ENCODE peak calls at places on chromosomes 5 and 9, in six cellular contexts. One of them, this sample, is unnamed.

GRCh38 chr9:137428841-137429545 is 5.8 kb downstream of the NOXA1 start:
- DNase-seq in natural killer cell: no peak
- DNase-seq in AG04449: no peak
- DNase-seq in ovary: no peak
- DNase-seq in psoas muscle: peak
- DNase-seq in heart right ventricle: no peak
- DNase-seq in this sample: no peak

GRCh38 chr9:13116292-13116691 is 163.2 kb downstream of the MPDZ start:
- DNase-seq in psoas muscle: no peak
- DNase-seq in AG04449: no peak
- DNase-seq in natural killer cell: no peak
- DNase-seq in heart right ventricle: no peak
- DNase-seq in ovary: no peak
- DNase-seq in this sample: no peak

GRCh38 chr5:98031926-98032325 is 741.5 kb upstream of the RGMB start:
- DNase-seq in heart right ventricle: no peak
- DNase-seq in ovary: no peak
- DNase-seq in psoas muscle: no peak
- DNase-seq in natural killer cell: no peak
- DNase-seq in AG04449: no peak
- DNase-seq in this sample: no peak

GRCh38 chr9:107847977-107848376 is 358.4 kb upstream of the KLF4 start:
- DNase-seq in heart right ventricle: no peak
- DNase-seq in ovary: no peak
- DNase-seq in natural killer cell: no peak
- DNase-seq in psoas muscle: no peak
- DNase-seq in AG04449: no peak
- DNase-seq in this sample: no peak

GRCh38 chr9:106557996-106558667 is 304.8 kb upstream of the ZNF462 start:
- DNase-seq in heart right ventricle: no peak
- DNase-seq in ovary: no peak
- DNase-seq in psoas muscle: no peak
- DNase-seq in natural killer cell: no peak
- DNase-seq in AG04449: no peak
- DNase-seq in this sample: no peak

GRCh38 chr5:99130081-99130480 is 201.3 kb upstream of the CHD1 start:
- DNase-seq in natural killer cell: no peak
- DNase-seq in AG04449: no peak
- DNase-seq in heart right ventricle: no peak
- DNase-seq in ovary: no peak
- DNase-seq in psoas muscle: no peak
- DNase-seq in this sample: no peak

GRCh38 chr9:88378317-88378716 is 9.9 kb upstream of the SPIN1 start:
- DNase-seq in ovary: no peak
- DNase-seq in heart right ventricle: no peak
- DNase-seq in natural killer cell: no peak
- DNase-seq in psoas muscle: no peak
- DNase-seq in AG04449: no peak
- DNase-seq in this sample: no peak

GRCh38 chr5:81980598-81981260 is 8.9 kb downstream of the ATG10 start:
- DNase-seq in natural killer cell: no peak
- DNase-seq in heart right ventricle: no peak
- DNase-seq in AG04449: no peak
- DNase-seq in psoas muscle: no peak
- DNase-seq in ovary: no peak
- DNase-seq in this sample: no peak

GRCh38 chr5:55104966-55105701 is 2.7 kb downstream of the GZMA start:
- DNase-seq in AG04449: no peak
- DNase-seq in heart right ventricle: no peak
- DNase-seq in natural killer cell: no peak
- DNase-seq in ovary: no peak
- DNase-seq in psoas muscle: no peak
- DNase-seq in this sample: no peak

GRCh38 chr5:93267276-93267675 is 313.7 kb downstream of the NR2F1-AS1 start:
- DNase-seq in natural killer cell: no peak
- DNase-seq in psoas muscle: no peak
- DNase-seq in ovary: no peak
- DNase-seq in heart right ventricle: no peak
- DNase-seq in AG04449: no peak
- DNase-seq in this sample: no peak

GRCh38 chr9:113319054-113319453 is 15.9 kb upstream of the RNF183 start:
- DNase-seq in natural killer cell: no peak
- DNase-seq in AG04449: no peak
- DNase-seq in ovary: no peak
- DNase-seq in heart right ventricle: no peak
- DNase-seq in psoas muscle: no peak
- DNase-seq in this sample: no peak

GRCh38 chr9:18741880-18742279 is 267.9 kb downstream of the ADAMTSL1 start:
- DNase-seq in natural killer cell: no peak
- DNase-seq in ovary: no peak
- DNase-seq in AG04449: no peak
- DNase-seq in heart right ventricle: no peak
- DNase-seq in psoas muscle: no peak
- DNase-seq in this sample: no peak

GRCh38 chr5:59487838-59488729 is 405.4 kb downstream of the PDE4D start:
- DNase-seq in AG04449: no peak
- DNase-seq in ovary: no peak
- DNase-seq in natural killer cell: no peak
- DNase-seq in heart right ventricle: no peak
- DNase-seq in psoas muscle: no peak
- DNase-seq in this sample: no peak

GRCh38 chr5:171242521-171242920 is 66.5 kb upstream of the TLX3 start:
- DNase-seq in heart right ventricle: no peak
- DNase-seq in ovary: no peak
- DNase-seq in AG04449: no peak
- DNase-seq in natural killer cell: no peak
- DNase-seq in psoas muscle: no peak
- DNase-seq in this sample: no peak

GRCh38 chr5:151094054-151094858 is 13.4 kb upstream of the TNIP1 start:
- DNase-seq in natural killer cell: peak
- DNase-seq in ovary: no peak
- DNase-seq in heart right ventricle: no peak
- DNase-seq in psoas muscle: no peak
- DNase-seq in AG04449: no peak
- DNase-seq in this sample: no peak

GRCh38 chr5:139575751-139576150 is 14.6 kb downstream of the UBE2D2 start:
- DNase-seq in natural killer cell: no peak
- DNase-seq in ovary: no peak
- DNase-seq in heart right ventricle: no peak
- DNase-seq in psoas muscle: no peak
- DNase-seq in AG04449: no peak
- DNase-seq in this sample: no peak

GRCh38 chr9:137273095-137273490 is 4.4 kb upstream of the TOR4A start:
- DNase-seq in natural killer cell: no peak
- DNase-seq in ovary: no peak
- DNase-seq in heart right ventricle: no peak
- DNase-seq in psoas muscle: no peak
- DNase-seq in AG04449: no peak
- DNase-seq in this sample: no peak

GRCh38 chr9:115057559-115057958 is 60.4 kb downstream of the TNC start:
- DNase-seq in heart right ventricle: no peak
- DNase-seq in ovary: no peak
- DNase-seq in natural killer cell: no peak
- DNase-seq in psoas muscle: no peak
- DNase-seq in AG04449: no peak
- DNase-seq in this sample: no peak

GRCh38 chr5:71932131-71932635 is 175.1 kb upstream of the MAP1B start:
- DNase-seq in heart right ventricle: no peak
- DNase-seq in ovary: no peak
- DNase-seq in AG04449: no peak
- DNase-seq in psoas muscle: no peak
- DNase-seq in natural killer cell: no peak
- DNase-seq in this sample: no peak

GRCh38 chr5:31678180-31678579 is 39.2 kb downstream of the PDZD2 start:
- DNase-seq in heart right ventricle: peak
- DNase-seq in psoas muscle: peak
- DNase-seq in ovary: peak
- DNase-seq in natural killer cell: no peak
- DNase-seq in AG04449: no peak
- DNase-seq in this sample: no peak

GRCh38 chr5:153960269-153961215 is 78.2 kb downstream of the FAM114A2 start:
- DNase-seq in natural killer cell: peak
- DNase-seq in heart right ventricle: no peak
- DNase-seq in ovary: no peak
- DNase-seq in AG04449: no peak
- DNase-seq in psoas muscle: no peak
- DNase-seq in this sample: no peak

GRCh38 chr5:33576726-33577620 is 136.2 kb downstream of the TARS1 start:
- DNase-seq in heart right ventricle: no peak
- DNase-seq in psoas muscle: no peak
- DNase-seq in AG04449: no peak
- DNase-seq in ovary: no peak
- DNase-seq in natural killer cell: no peak
- DNase-seq in this sample: no peak

GRCh38 chr9:3698531-3698930 is 172.7 kb upstream of the RFX3 start:
- DNase-seq in heart right ventricle: no peak
- DNase-seq in psoas muscle: no peak
- DNase-seq in ovary: no peak
- DNase-seq in AG04449: no peak
- DNase-seq in natural killer cell: no peak
- DNase-seq in this sample: no peak

GRCh38 chr5:143572671-143573070 is 169.2 kb upstream of the NR3C1 start:
- DNase-seq in ovary: no peak
- DNase-seq in heart right ventricle: no peak
- DNase-seq in AG04449: no peak
- DNase-seq in psoas muscle: no peak
- DNase-seq in natural killer cell: no peak
- DNase-seq in this sample: no peak
- TF ChIP-seq CTCF in ovary: no peak
- TF ChIP-seq CTCF in heart right ventricle: no peak
- TF ChIP-seq CTCF in AG04449: no peak
- TF ChIP-seq CTCF in psoas muscle: no peak
- TF ChIP-seq CTCF in natural killer cell: no peak
- TF ChIP-seq CTCF in this sample: no peak

DNA sequence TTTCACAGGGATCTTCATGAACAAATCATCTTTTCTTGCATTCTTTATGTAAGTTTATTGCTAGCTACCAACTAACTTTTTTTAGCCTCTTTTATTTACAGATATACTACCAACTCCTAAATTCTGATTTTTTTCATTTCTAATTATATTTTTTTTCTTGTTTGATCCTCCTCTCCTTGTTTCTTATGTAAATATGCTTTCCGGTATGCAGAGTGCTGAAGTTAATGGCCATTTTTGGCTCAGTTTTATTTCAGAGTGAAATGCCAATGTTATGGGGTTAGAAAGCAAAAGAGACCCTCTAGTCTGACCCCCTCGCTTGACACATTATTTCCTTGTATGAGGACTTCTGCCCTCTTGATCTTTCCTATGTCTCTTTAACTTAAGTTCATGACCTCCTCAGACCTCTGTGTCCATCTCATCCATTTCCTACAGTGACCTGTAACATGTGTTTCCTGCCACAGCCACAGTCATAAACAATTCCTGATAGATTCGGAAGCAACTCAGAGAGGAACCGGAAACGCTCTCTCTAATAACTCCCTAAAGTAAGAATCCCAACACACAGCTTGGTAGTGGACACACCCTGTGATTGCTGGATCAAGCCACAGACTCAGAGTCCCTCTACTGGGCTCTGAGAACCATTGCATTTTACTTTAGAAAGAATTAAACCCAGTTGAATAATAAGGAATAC is 42.9 kb upstream of the AFAP1L1 start:
- DNase-seq in ovary: no peak
- DNase-seq in natural killer cell: no peak
- DNase-seq in heart right ventricle: peak
- DNase-seq in psoas muscle: no peak
- DNase-seq in AG04449: peak
- DNase-seq in this sample: no peak
- TF ChIP-seq CTCF in ovary: peak
- TF ChIP-seq CTCF in natural killer cell: no peak
- TF ChIP-seq CTCF in heart right ventricle: peak
- TF ChIP-seq CTCF in psoas muscle: peak
- TF ChIP-seq CTCF in AG04449: peak
- TF ChIP-seq CTCF in this sample: peak

DNA sequence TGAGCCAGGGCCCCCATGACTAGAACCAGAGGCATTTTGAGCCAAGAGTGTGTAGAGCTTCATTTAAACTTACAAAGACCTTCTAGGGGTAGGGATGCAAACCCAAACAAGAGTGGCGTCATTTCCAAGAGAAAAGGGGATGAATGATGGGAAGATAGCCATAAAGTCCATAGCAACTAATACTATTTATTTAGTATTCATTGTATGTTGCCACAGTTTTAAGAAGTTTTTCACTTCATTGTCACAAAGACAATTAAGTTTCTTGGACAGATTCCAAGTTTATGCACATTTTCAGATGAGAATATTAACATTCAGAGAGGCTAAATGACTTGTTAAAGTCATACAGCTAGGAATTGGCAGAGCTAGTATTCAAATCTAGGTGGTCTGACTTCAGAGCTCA is 94.8 kb upstream of the PCSK1 start:
- DNase-seq in AG04449: no peak
- DNase-seq in heart right ventricle: no peak
- DNase-seq in natural killer cell: no peak
- DNase-seq in psoas muscle: no peak
- DNase-seq in ovary: no peak
- DNase-seq in this sample: no peak
- TF ChIP-seq CTCF in AG04449: no peak
- TF ChIP-seq CTCF in heart right ventricle: no peak
- TF ChIP-seq CTCF in natural killer cell: no peak
- TF ChIP-seq CTCF in psoas muscle: no peak
- TF ChIP-seq CTCF in ovary: no peak
- TF ChIP-seq CTCF in this sample: no peak

DNA sequence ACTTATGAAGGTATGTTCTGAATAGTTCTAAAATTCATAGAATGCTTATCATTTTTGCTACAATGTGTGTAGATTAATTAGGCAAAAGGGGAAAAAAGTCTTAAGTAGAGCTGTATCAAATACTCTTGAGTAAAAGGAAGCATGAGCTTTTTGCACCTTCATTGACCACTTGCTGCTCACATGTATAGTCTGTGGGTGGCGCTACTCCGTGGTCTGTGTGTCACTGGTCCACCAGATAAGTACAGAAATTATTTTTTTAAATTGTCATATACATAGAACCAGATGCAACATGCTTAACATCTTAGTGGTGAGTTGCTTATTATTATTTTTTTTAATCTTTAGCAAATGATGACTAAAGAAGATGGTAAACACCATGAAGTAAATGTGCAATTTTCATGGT is 130.2 kb downstream of the MAN2A1 start:
- DNase-seq in AG04449: no peak
- DNase-seq in ovary: no peak
- DNase-seq in psoas muscle: no peak
- DNase-seq in natural killer cell: no peak
- DNase-seq in heart right ventricle: no peak
- DNase-seq in this sample: no peak
- TF ChIP-seq CTCF in AG04449: no peak
- TF ChIP-seq CTCF in ovary: no peak
- TF ChIP-seq CTCF in psoas muscle: no peak
- TF ChIP-seq CTCF in natural killer cell: no peak
- TF ChIP-seq CTCF in heart right ventricle: no peak
- TF ChIP-seq CTCF in this sample: no peak

GRCh38 chr5:64958757-64959391 is 190.1 kb downstream of the CWC27 start:
- DNase-seq in psoas muscle: no peak
- DNase-seq in AG04449: no peak
- DNase-seq in natural killer cell: no peak
- DNase-seq in ovary: no peak
- DNase-seq in heart right ventricle: no peak
- DNase-seq in this sample: no peak
- TF ChIP-seq CTCF in psoas muscle: peak
- TF ChIP-seq CTCF in AG04449: peak
- TF ChIP-seq CTCF in natural killer cell: peak
- TF ChIP-seq CTCF in ovary: peak
- TF ChIP-seq CTCF in heart right ventricle: peak
- TF ChIP-seq CTCF in this sample: peak